ENCODE peak calls at places on chromosomes 6 and 20, in nine cellular contexts. D is left lung, H is AG10803, Z is upper lobe of right lung, K is breast epithelium, L is GM23338, J is right lobe of liver, O is mammary epithelial cell, V is choroid plexus epithelial cell. I is an unnamed sample.

GRCh38 chr20:57450419-57450818 is 59.2 kb downstream of the RBM38 start:
- DNase-seq in V (peak), L (no peak), H (peak), K (no peak), J (peak), Z (peak), O (no peak), D (peak), I (no peak)

GRCh38 chr6:33856655-33857054 is 52.9 kb upstream of the MLN start:
- DNase-seq in D (no peak), J (peak), V (no peak), Z (no peak), H (no peak), K (no peak), O (no peak), L (no peak), I (no peak)

GRCh38 chr6:31363809-31364208 is 6.8 kb upstream of the HLA-B start:
- DNase-seq in H (no peak), L (no peak), J (no peak), O (no peak), K (no peak), V (no peak), D (no peak), Z (no peak), I (no peak)

GRCh38 chr6:41014780-41015179 is 24.2 kb downstream of the UNC5CL start:
- DNase-seq in V (no peak), H (no peak), O (no peak), J (no peak), Z (no peak), D (no peak), K (no peak), L (no peak), I (no peak)

GRCh38 chr20:44742304-44743079 is 3.2 kb upstream of the KCNK15 start:
- DNase-seq in V (no peak), Z (no peak), J (no peak), K (no peak), H (no peak), D (no peak), L (no peak), O (no peak), I (no peak)

GRCh38 chr20:37518606-37519507 is 2.2 kb upstream of the NNAT start:
- DNase-seq in J (peak), L (no peak), H (no peak), O (no peak), V (peak), Z (peak), K (no peak), D (no peak), I (no peak)

GRCh38 chr6:82612475-82612874 is 248.9 kb downstream of the TPBG start:
- DNase-seq in O (no peak), L (no peak), D (no peak), J (no peak), K (no peak), Z (no peak), H (no peak), V (no peak), I (no peak)

GRCh38 chr20:62786100-62786499 is 10.2 kb upstream of the MRGBP start:
- DNase-seq in J (no peak), L (no peak), K (no peak), O (no peak), D (no peak), H (no peak), Z (no peak), V (no peak), I (no peak)

DNA sequence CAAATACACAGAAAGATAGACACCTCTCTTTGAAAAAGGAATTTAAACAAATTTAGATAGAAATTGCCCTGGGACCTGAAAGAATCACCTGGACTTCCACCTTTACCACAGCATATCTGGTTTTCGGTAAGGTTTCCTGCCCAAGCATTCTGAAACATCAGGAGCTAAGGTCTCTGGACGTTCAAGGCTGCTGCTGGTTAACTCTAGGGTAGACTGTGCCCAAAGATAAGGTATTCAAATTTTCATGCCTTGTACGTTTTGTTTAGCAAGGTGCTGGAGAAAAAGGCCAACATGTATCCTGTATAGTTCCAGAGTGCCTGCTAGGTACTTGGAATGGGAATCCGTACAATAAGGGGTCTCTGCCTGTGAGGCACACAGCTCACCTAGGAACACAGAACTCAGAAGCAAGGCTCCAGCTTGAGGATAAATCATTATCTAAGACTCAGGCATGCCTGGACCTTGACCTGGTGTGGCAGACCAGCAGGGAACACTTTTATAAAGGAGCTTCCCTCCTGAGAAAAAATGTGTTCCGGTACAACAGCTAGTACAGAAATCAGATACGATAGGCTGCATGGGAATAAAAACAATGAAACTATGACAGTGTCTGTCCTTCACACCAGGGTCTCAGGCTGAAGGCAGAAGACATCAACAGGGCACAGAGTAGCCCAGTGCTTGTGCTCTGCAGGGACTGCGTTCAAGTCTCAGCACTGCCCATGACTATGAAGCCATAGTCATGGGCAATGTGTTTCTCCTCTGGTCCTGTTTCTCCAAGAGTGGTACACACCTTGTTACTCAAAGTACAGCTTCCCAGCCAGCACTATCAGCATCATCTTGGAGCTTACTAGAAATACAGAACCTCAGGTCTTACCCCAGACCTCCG is 70.4 kb downstream of the METTL24 start:
- DNase-seq in H (no peak), D (no peak), V (peak), O (no peak), L (no peak), K (no peak), Z (no peak), J (no peak), I (no peak)
- H3K4me3 ChIP-seq in H (no peak), D (no peak), V (no peak), O (no peak), L (no peak), K (no peak), Z (no peak), J (no peak), I (no peak)

GRCh38 chr20:17617868-17618672 is 48.2 kb downstream of the DSTN start:
- DNase-seq in Z (peak), O (no peak), K (peak), D (peak), L (no peak), J (no peak), V (no peak), H (no peak), I (no peak)
- TF ChIP-seq CTCF in Z (peak), O (no peak), K (no peak), D (no peak), L (no peak), J (no peak), V (no peak), H (no peak), I (no peak)

GRCh38 chr6:47106216-47106615 is 64.1 kb upstream of the ADGRF1 start:
- DNase-seq in K (no peak), V (no peak), J (no peak), L (no peak), Z (no peak), H (no peak), D (no peak), O (no peak), I (no peak)

GRCh38 chr6:47109281-47109680 is 67.1 kb upstream of the ADGRF1 start:
- DNase-seq in O (no peak), D (no peak), L (no peak), V (peak), K (no peak), J (no peak), H (peak), Z (no peak), I (no peak)

GRCh38 chr6:47103931-47104330 is 61.8 kb upstream of the ADGRF1 start:
- DNase-seq in D (no peak), Z (no peak), K (no peak), L (no peak), H (peak), J (no peak), O (peak), V (peak), I (no peak)

GRCh38 chr6:47105469-47106188 is 63.5 kb upstream of the ADGRF1 start:
- DNase-seq in K (no peak), H (no peak), J (no peak), Z (no peak), D (no peak), O (no peak), V (no peak), L (peak), I (no peak)

DNA sequence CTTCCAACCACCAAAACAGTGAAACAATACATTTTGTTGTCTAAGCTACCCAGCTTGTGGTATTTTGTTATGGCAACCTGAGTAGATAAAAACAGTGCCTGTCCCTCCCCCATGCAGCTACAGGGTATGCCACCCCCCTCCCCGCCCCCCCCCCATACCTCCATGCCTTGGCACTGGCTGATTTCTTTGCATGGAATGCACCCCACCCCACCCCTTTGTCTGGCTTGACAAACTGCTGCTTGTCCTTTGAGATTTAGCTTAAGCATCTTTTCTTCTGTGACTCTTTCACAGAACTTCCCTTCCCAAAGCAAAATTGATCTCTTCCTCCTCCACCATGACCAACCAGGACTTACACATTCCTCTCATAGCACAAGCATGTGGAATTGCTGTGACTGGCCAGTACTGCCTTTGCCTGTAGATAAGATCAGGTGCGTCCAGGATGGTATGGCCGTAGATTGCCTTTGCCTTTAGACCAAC is 64.6 kb upstream of the ADGRF1 start:
- DNase-seq in H (peak), O (peak), D (no peak), L (peak), V (no peak), Z (no peak), K (no peak), J (no peak), I (no peak)
- H3K4me3 ChIP-seq in H (no peak), O (no peak), D (no peak), L (no peak), V (no peak), Z (no peak), K (no peak), J (no peak), I (no peak)

GRCh38 chr20:25470045-25470444 is 62.6 kb downstream of the GINS1 start:
- DNase-seq in D (no peak), K (no peak), V (peak), J (peak), H (no peak), O (peak), L (peak), Z (no peak), I (no peak)
- TF ChIP-seq CTCF in D (no peak), K (no peak), V (peak), J (peak), H (peak), O (peak), L (peak), Z (peak), I (peak)

GRCh38 chr20:50746138-50746940 is 15.0 kb downstream of the PARD6B start:
- DNase-seq in D (no peak), V (no peak), Z (no peak), H (no peak), L (no peak), O (peak), J (no peak), K (peak), I (no peak)

GRCh38 chr20:50744143-50744792 is 12.9 kb downstream of the PARD6B start:
- DNase-seq in K (peak), H (peak), O (peak), Z (no peak), J (peak), L (peak), V (peak), D (peak), I (no peak)

GRCh38 chr20:50745634-50746137 is 14.3 kb downstream of the PARD6B start:
- DNase-seq in J (no peak), H (no peak), K (no peak), D (no peak), O (peak), V (no peak), Z (no peak), L (no peak), I (no peak)

GRCh38 chr20:50750145-50750671 is 18.8 kb downstream of the PARD6B start:
- DNase-seq in D (no peak), V (no peak), Z (no peak), K (peak), L (no peak), O (no peak), H (peak), J (no peak), I (no peak)

DNA sequence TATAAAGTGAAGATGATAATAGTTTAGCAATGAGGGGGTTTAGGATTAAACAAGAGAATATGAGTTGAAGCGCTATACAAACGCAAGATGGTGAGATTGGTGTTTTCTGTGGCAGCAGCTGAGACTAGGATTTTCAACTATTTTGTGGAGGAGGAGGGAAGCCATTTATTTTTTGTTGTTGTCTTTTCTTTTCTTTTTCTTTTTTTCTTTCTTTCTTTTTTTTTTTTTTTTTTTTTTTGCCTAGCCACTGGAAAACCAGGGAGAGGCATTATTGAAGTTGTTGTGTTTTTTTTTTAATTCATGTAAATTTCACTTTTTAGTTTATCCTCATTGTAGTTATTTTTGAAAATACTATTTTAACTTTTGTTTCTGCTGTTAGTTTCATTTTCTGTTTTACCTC is 15.9 kb downstream of the PARD6B start:
- DNase-seq in K (no peak), L (no peak), V (no peak), H (no peak), J (no peak), Z (no peak), O (no peak), D (no peak), I (no peak)
- H3K4me3 ChIP-seq in K (no peak), L (no peak), V (no peak), H (no peak), J (no peak), Z (no peak), O (peak), D (no peak), I (no peak)